ENCODE peak calls at places on chromosomes 1 and 21, in seven cellular contexts. F, M, O, T, A, Z and X are unnamed samples.

GRCh38 chr1:18970762-18971161 is 14.3 kb upstream of the IFFO2 start:
- DNase-seq in M (no peak), Z (no peak), A (peak; percentile 75), O (no peak), T (no peak), F (no peak), X (no peak)

GRCh38 chr1:247334378-247335133 is 2.9 kb upstream of the ZNF496 start:
- DNase-seq in F (no peak), O (no peak), M (no peak), T (no peak), Z (no peak), A (peak; percentile 3), X (no peak)

GRCh38 chr1:6554907-6555778 is at the start of gene TAS1R1:
- DNase-seq in A (peak; percentile 55), O (no peak), T (no peak), F (no peak), Z (no peak), M (no peak), X (no peak)

GRCh38 chr1:41784516-41785279 is 134.0 kb downstream of the HIVEP3 start:
- DNase-seq in A (peak; percentile 38), M (no peak), Z (no peak), T (no peak), O (no peak), F (no peak), X (no peak)

GRCh38 chr1:225825078-225825477 is 15.2 kb downstream of the EPHX1 start:
- DNase-seq in O (no peak), Z (no peak), M (no peak), A (no peak), F (peak; percentile 48), T (no peak), X (no peak)

GRCh38 chr1:172477741-172478140 is 33.9 kb upstream of the PIGC start:
- DNase-seq in A (no peak), M (no peak), T (no peak), Z (no peak), F (no peak), O (no peak), X (no peak)

GRCh38 chr1:4050998-4051397 is 150.9 kb upstream of the C1orf174 start:
- DNase-seq in T (no peak), M (no peak), Z (no peak), F (no peak), A (no peak), O (no peak), X (no peak)

GRCh38 chr1:202046227-202046626 is 35.8 kb downstream of the ELF3 start:
- DNase-seq in Z (no peak), F (peak; percentile 93), A (no peak), T (no peak), O (no peak), M (no peak), X (no peak)

GRCh38 chr1:98323396-98323795 is 338.1 kb upstream of the SNX7 start:
- DNase-seq in F (no peak), T (no peak), O (no peak), Z (no peak), A (peak; percentile 82), M (no peak), X (no peak)

GRCh38 chr1:165851034-165851658 is 23.7 kb downstream of the UCK2 start:
- DNase-seq in O (no peak), Z (no peak), M (no peak), F (no peak), T (peak; percentile 59), A (peak; percentile 67), X (no peak)

GRCh38 chr1:155272466-155273133 is 704 bp downstream of the CLK2 start:
- DNase-seq in M (no peak), T (peak; percentile 67), F (no peak), Z (no peak), O (no peak), A (peak; percentile 70), X (no peak)

GRCh38 chr1:211833174-211833820 is 2.7 kb upstream of the LPGAT1 start:
- DNase-seq in F (no peak), O (no peak), A (no peak), T (no peak), M (no peak), Z (no peak), X (peak; percentile 16)

GRCh38 chr1:49541096-49541752 is 482.5 kb downstream of the AGBL4 start:
- DNase-seq in Z (no peak), F (no peak), O (no peak), A (no peak), T (no peak), M (no peak), X (no peak)

GRCh38 chr21:26170471-26171309 is at the start of gene APP:
- DNase-seq in T (peak; percentile 75), F (peak; percentile 91), A (peak; percentile 81), M (peak; percentile 93), Z (peak; percentile 83), O (peak; percentile 94), X (peak; percentile 92)

GRCh38 chr1:167219194-167219593 is 1.5 kb upstream of the POU2F1 start:
- DNase-seq in M (no peak), Z (no peak), T (no peak), A (no peak), O (no peak), F (no peak), X (no peak)

GRCh38 chr1:15848929-15849774 is 1.6 kb downstream of the SPEN start:
- DNase-seq in Z (peak; percentile 61), M (no peak), O (peak; percentile 55), T (peak; percentile 83), A (peak; percentile 91), F (peak; percentile 89), X (peak; percentile 46)

GRCh38 chr1:201147396-201148015 is 6.8 kb downstream of the TMEM9 start:
- DNase-seq in Z (no peak), A (no peak), F (no peak), T (no peak), O (no peak), M (no peak), X (no peak)

GRCh38 chr1:108505766-108506075 is 54.2 kb upstream of the EEIG2 start:
- DNase-seq in A (peak; percentile 9), O (no peak), M (no peak), F (no peak), Z (no peak), T (no peak), X (no peak)

GRCh38 chr1:75765697-75766355 is 20.2 kb upstream of the RABGGTB start:
- DNase-seq in M (no peak), F (no peak), Z (no peak), T (peak; percentile 84), O (no peak), A (peak; percentile 90), X (no peak)

GRCh38 chr1:195745170-195746009 is 862.9 kb downstream of the KCNT2 start:
- DNase-seq in A (peak; percentile 43), T (no peak), F (peak; percentile 93), Z (no peak), O (no peak), M (no peak), X (no peak)

GRCh38 chr1:183580281-183580682 is 10.0 kb downstream of the NCF2 start:
- DNase-seq in M (peak; percentile 34), T (no peak), F (no peak), A (peak; percentile 37), O (no peak), Z (no peak), X (peak; percentile 21)

GRCh38 chr1:230972855-230973271 is 5.8 kb downstream of the TTC13 start:
- DNase-seq in F (no peak), M (no peak), A (peak; percentile 78), Z (peak; percentile 51), T (peak; percentile 6), O (peak; percentile 40), X (peak; percentile 79)

GRCh38 chr1:184755226-184756065 is 788 bp upstream of the EDEM3 start:
- DNase-seq in A (no peak), Z (no peak), O (peak; percentile 30), M (no peak), F (peak; percentile 34), T (peak; percentile 60), X (no peak)

GRCh38 chr1:22064751-22065402 is 12.4 kb downstream of the CDC42 start:
- DNase-seq in M (no peak), Z (no peak), F (no peak), T (no peak), O (no peak), A (no peak), X (no peak)

GRCh38 chr21:35044128-35044527 is 5.0 kb downstream of the RUNX1 start:
- DNase-seq in T (no peak), M (no peak), F (no peak), Z (no peak), O (no peak), A (no peak), X (no peak)

GRCh38 chr1:206687915-206688442 is 3.3 kb downstream of the MAPKAPK2 start:
- DNase-seq in F (no peak), O (no peak), T (peak; percentile 50), A (peak; percentile 56), Z (no peak), M (no peak), X (no peak)

GRCh38 chr1:225941220-225941948 is at the start of gene LEFTY2:
- DNase-seq in M (no peak), A (no peak), T (no peak), O (no peak), Z (no peak), F (no peak), X (no peak)

GRCh38 chr1:15573477-15573876 is 11.4 kb downstream of the AGMAT start:
- DNase-seq in F (no peak), T (peak; percentile 23), M (no peak), O (no peak), Z (no peak), A (no peak), X (no peak)